ENCODE peak calls at places on chromosome 12, in nine cellular contexts. U, D, H, B, Y, T, W, J and V are unnamed samples.

GRCh38 chr12:12646483-12647072 is 34.9 kb downstream of the CREBL2 start:
- DNase-seq in T (no peak), D (no peak), W (no peak), B (no peak), Y (no peak), J (no peak), U (no peak), H (no peak), V (peak; percentile 72)

GRCh38 chr12:93287152-93287551 is 90.6 kb upstream of the NUDT4 start:
- DNase-seq in U (no peak), B (no peak), Y (no peak), D (no peak), H (peak; percentile 45), J (no peak), W (no peak), T (no peak), V (no peak)

GRCh38 chr12:127170271-127171180 is 1096.4 kb upstream of the TMEM132C start:
- DNase-seq in U (no peak), H (no peak), T (peak; percentile 48), W (no peak), D (no peak), Y (no peak), J (no peak), B (no peak), V (no peak)

GRCh38 chr12:29041621-29042020 is 107.5 kb upstream of the FAR2 start:
- DNase-seq in H (peak; percentile 38), U (no peak), W (peak; percentile 88), T (peak; percentile 91), D (peak; percentile 36), B (peak; percentile 28), J (no peak), Y (no peak), V (no peak)

GRCh38 chr12:21627924-21628323 is 23.3 kb upstream of the GYS2 start:
- DNase-seq in J (no peak), H (no peak), B (no peak), U (peak; percentile 58), Y (no peak), D (no peak), W (no peak), T (no peak), V (no peak)

GRCh38 chr12:44667461-44667860 is 208.7 kb downstream of the NELL2 start:
- DNase-seq in T (no peak), U (no peak), D (no peak), H (no peak), W (no peak), Y (no peak), B (no peak), J (no peak), V (no peak)

GRCh38 chr12:67211029-67211428 is 58.1 kb upstream of the CAND1 start:
- DNase-seq in U (no peak), T (no peak), J (no peak), D (no peak), B (no peak), Y (no peak), H (no peak), W (no peak), V (no peak)

GRCh38 chr12:126727218-126727601 is 1539.8 kb upstream of the TMEM132C start:
- DNase-seq in H (no peak), J (no peak), T (no peak), D (no peak), U (no peak), Y (no peak), W (no peak), B (no peak), V (no peak)

GRCh38 chr12:6818246-6819006 is 3.2 kb upstream of the GPR162 start:
- DNase-seq in Y (no peak), W (no peak), T (no peak), H (no peak), U (peak; percentile 44), D (no peak), B (no peak), J (peak; percentile 72), V (no peak)

GRCh38 chr12:32334384-32334783 is 65.0 kb upstream of the FGD4 start:
- DNase-seq in T (no peak), B (no peak), J (no peak), U (no peak), W (no peak), Y (no peak), D (no peak), H (no peak), V (peak; percentile 44)

GRCh38 chr12:66188584-66189475 is at the start of gene IRAK3:
- DNase-seq in T (peak; percentile 61), W (no peak), Y (no peak), B (no peak), J (peak; percentile 69), U (peak; percentile 66), H (peak; percentile 40), D (no peak), V (peak; percentile 38)

GRCh38 chr12:124921200-124922008 is 7.0 kb upstream of the UBC start:
- DNase-seq in D (no peak), W (no peak), T (peak; percentile 73), Y (no peak), J (peak; percentile 76), H (peak; percentile 52), B (no peak), U (peak; percentile 76), V (peak; percentile 97)

GRCh38 chr12:90211017-90211416 is 502.4 kb upstream of the ATP2B1 start:
- DNase-seq in H (peak; percentile 97), B (peak; percentile 18), T (peak; percentile 72), J (no peak), W (peak; percentile 11), D (no peak), U (no peak), Y (no peak), V (no peak)

GRCh38 chr12:106769078-106769477 is 5.4 kb upstream of the RIC8B start:
- DNase-seq in B (peak; percentile 76), W (no peak), H (no peak), J (peak; percentile 89), T (no peak), U (no peak), Y (no peak), D (no peak), V (no peak)

GRCh38 chr12:116284401-116284800 is 6.9 kb upstream of the MED13L start:
- DNase-seq in U (no peak), H (no peak), Y (no peak), T (peak; percentile 82), D (no peak), B (no peak), J (no peak), W (no peak), V (no peak)

GRCh38 chr12:53997324-53998173 is 2.4 kb upstream of the HOXC9 start:
- DNase-seq in Y (no peak), H (no peak), W (no peak), B (no peak), U (no peak), J (no peak), T (no peak), D (no peak), V (no peak)

GRCh38 chr12:43766291-43766690 is 7.5 kb downstream of the IRAK4 start:
- DNase-seq in B (no peak), T (peak; percentile 57), Y (no peak), J (no peak), W (no peak), U (no peak), D (no peak), H (peak; percentile 10), V (no peak)

GRCh38 chr12:29569392-29569791 is 71.9 kb upstream of the OVCH1 start:
- DNase-seq in T (peak; percentile 73), D (no peak), U (no peak), H (no peak), W (no peak), B (no peak), J (no peak), Y (no peak), V (no peak)

GRCh38 chr12:2074792-2075191 is 22.0 kb downstream of the CACNA1C start:
- DNase-seq in B (no peak), J (no peak), W (no peak), U (no peak), H (no peak), D (no peak), T (no peak), Y (no peak), V (no peak)

GRCh38 chr12:39405580-39405979 is 37.3 kb downstream of the KIF21A start:
- DNase-seq in J (no peak), H (no peak), B (no peak), T (no peak), W (no peak), U (no peak), D (no peak), Y (no peak), V (peak; percentile 52)

GRCh38 chr12:113359939-113360748 is 1.8 kb downstream of the PLBD2 start:
- DNase-seq in D (no peak), T (no peak), B (no peak), J (peak; percentile 20), U (no peak), W (no peak), Y (no peak), H (no peak), V (no peak)
- H3K4me3 ChIP-seq in D (peak overlapping the region; percentile 88), T (peak overlapping the region; percentile 91), B (no peak overlapping the region), J (no peak overlapping the region), U (no peak overlapping the region), W (peak overlapping the region; percentile 93), Y (no peak overlapping the region), H (no peak overlapping the region), V (no peak overlapping the region)

GRCh38 chr12:85955127-85955526 is 81.0 kb downstream of the NTS start:
- DNase-seq in Y (no peak), W (no peak), D (peak; percentile 3), U (no peak), T (peak; percentile 41), H (peak; percentile 9), B (peak; percentile 6), J (peak; percentile 25), V (no peak)
- TF ChIP-seq CTCF in Y (peak; percentile 52), W (no peak), D (peak; percentile 21), U (peak; percentile 16), T (peak; percentile 46), H (no peak), B (no peak), J (no peak), V (no peak)

GRCh38 chr12:69816082-69816481 is 8.9 kb upstream of the MYRFL start:
- DNase-seq in B (no peak), U (no peak), H (no peak), W (no peak), J (no peak), D (no peak), T (no peak), Y (no peak), V (no peak)
- H3K4me3 ChIP-seq in B (no peak overlapping the region), U (no peak overlapping the region), H (no peak overlapping the region), W (no peak overlapping the region), J (no peak overlapping the region), D (no peak overlapping the region), T (no peak overlapping the region), Y (no peak overlapping the region), V (no peak overlapping the region)

GRCh38 chr12:109346920-109347319 is 780 bp upstream of the MYO1H start:
- DNase-seq in J (peak; percentile 64), T (no peak), U (no peak), H (no peak), B (no peak), Y (no peak), D (no peak), W (no peak), V (peak; percentile 22)
- TF ChIP-seq CTCF in J (peak; percentile 73), T (no peak), U (no peak), H (no peak), B (no peak), Y (no peak), D (no peak), W (peak; percentile 4), V (peak; percentile 17)

DNA sequence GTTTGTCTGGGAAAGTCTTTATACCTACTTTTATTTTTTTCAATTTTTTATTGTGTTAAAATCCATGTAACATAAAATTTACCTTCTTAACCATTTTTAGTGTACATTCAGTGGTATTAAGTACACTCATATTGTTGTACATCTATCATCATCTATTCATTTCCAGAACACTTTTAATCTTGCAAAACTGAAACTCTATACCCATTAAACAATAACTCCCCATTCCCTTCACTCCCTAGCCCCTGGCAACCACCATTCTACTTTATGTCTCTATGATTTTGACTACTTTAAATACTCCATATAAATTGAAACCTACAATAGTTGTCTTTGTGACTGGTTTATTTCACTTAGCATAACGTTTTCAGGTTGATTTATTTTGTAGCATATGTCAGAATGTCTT is 131.9 kb upstream of the SLC38A2 start:
- DNase-seq in D (no peak), T (no peak), Y (no peak), W (no peak), U (no peak), B (no peak), J (no peak), H (no peak), V (no peak)
- H3K4me3 ChIP-seq in D (no peak overlapping the region), T (no peak overlapping the region), Y (no peak overlapping the region), W (no peak overlapping the region), U (no peak overlapping the region), B (no peak overlapping the region), J (no peak overlapping the region), H (no peak overlapping the region), V (no peak overlapping the region)